ENCODE peak calls at places on chromosome 20, in five cellular contexts. H, T, X, P and D are unnamed samples.

GRCh38 chr20:53586640-53587039 is 7.0 kb downstream of the ZNF217 start:
- DNase-seq in H (no peak), T (no peak), X (no peak), P (no peak), D (no peak)

GRCh38 chr20:60138263-60139127 is 180.3 kb downstream of the CDH26 start:
- DNase-seq in H (peak), T (no peak), X (no peak), P (no peak), D (no peak)

GRCh38 chr20:7195704-7196103 is 428.2 kb downstream of the BMP2 start:
- DNase-seq in H (no peak), T (peak), X (peak), P (peak), D (no peak)

GRCh38 chr20:38395165-38395564 is 40.0 kb downstream of the SNHG17 start:
- DNase-seq in H (no peak), T (no peak), X (peak), P (no peak), D (no peak)

GRCh38 chr20:53763707-53764415 is 170.2 kb upstream of the ZNF217 start:
- DNase-seq in H (no peak), T (peak), X (peak), P (no peak), D (no peak)

GRCh38 chr20:5528719-5529256 is 212.0 kb upstream of the PROKR2 start:
- DNase-seq in H (peak), T (peak), X (peak), P (peak), D (no peak)

GRCh38 chr20:37081717-37082289 is 14.0 kb downstream of the RBL1 start:
- DNase-seq in H (no peak), T (no peak), X (peak), P (no peak), D (no peak)

GRCh38 chr20:5844063-5844681 is 94.0 kb downstream of the SHLD1 start:
- DNase-seq in H (no peak), T (peak), X (no peak), P (no peak), D (no peak)

GRCh38 chr20:9617940-9618339 is 103.5 kb downstream of the LAMP5 start:
- DNase-seq in H (no peak), T (peak), X (peak), P (no peak), D (no peak)

GRCh38 chr20:49037962-49038387 is 8.1 kb upstream of the CSE1L start:
- DNase-seq in H (no peak), T (no peak), X (peak), P (no peak), D (no peak)

GRCh38 chr20:25310268-25310920 is 62.5 kb downstream of the PYGB start:
- DNase-seq in H (peak), T (peak), X (peak), P (peak), D (no peak)

GRCh38 chr20:33686008-33686983 is at the start of gene E2F1:
- DNase-seq in H (peak), T (peak), X (peak), P (peak), D (peak)

GRCh38 chr20:16575390-16576140 is 2.3 kb upstream of the KIF16B start:
- DNase-seq in H (no peak), T (no peak), X (no peak), P (no peak), D (no peak)

GRCh38 chr20:58646703-58647102 is 4.4 kb upstream of the STX16 start:
- DNase-seq in H (no peak), T (no peak), X (no peak), P (no peak), D (no peak)

GRCh38 chr20:14288341-14289330 is 48.8 kb downstream of the FLRT3 start:
- DNase-seq in H (no peak), T (peak), X (no peak), P (peak), D (no peak)

GRCh38 chr20:21430031-21430430 is 32.7 kb upstream of the NKX2-4 start:
- DNase-seq in H (no peak), T (no peak), X (no peak), P (no peak), D (no peak)

GRCh38 chr20:1938464-1939269 is 43.5 kb downstream of the SIRPA start:
- DNase-seq in H (no peak), T (no peak), X (no peak), P (no peak), D (no peak)

GRCh38 chr20:3454821-3455220 is 16.0 kb upstream of the ATRN start:
- DNase-seq in H (no peak), T (no peak), X (no peak), P (no peak), D (no peak)

GRCh38 chr20:1500496-1500895 is 9.3 kb upstream of the SIRPB2 start:
- DNase-seq in H (no peak), T (no peak), X (peak), P (no peak), D (no peak)

GRCh38 chr20:294602-295001 is 2.8 kb upstream of the ZCCHC3 start:
- DNase-seq in H (no peak), T (no peak), X (no peak), P (no peak), D (no peak)

GRCh38 chr20:61738601-61739069 is 327.0 kb downstream of the TAF4 start:
- DNase-seq in H (no peak), T (no peak), X (no peak), P (no peak), D (no peak)

GRCh38 chr20:35199696-35200095 is 26.8 kb upstream of the MMP24 start:
- DNase-seq in H (no peak), T (peak), X (no peak), P (no peak), D (no peak)

GRCh38 chr20:2751347-2751867 is 49.0 kb downstream of the CPXM1 start:
- DNase-seq in H (no peak), T (peak), X (no peak), P (no peak), D (no peak)

GRCh38 chr20:38321959-38322598 is 18.1 kb downstream of the BPI start:
- DNase-seq in H (peak), T (peak), X (peak), P (no peak), D (no peak)

GRCh38 chr20:29349836-29350235 is 1907.6 kb upstream of the DEFB115 start:
- DNase-seq in H (no peak), T (no peak), X (no peak), P (no peak), D (no peak)

GRCh38 chr20:41370176-41370575 is 3.6 kb upstream of the EMILIN3 start:
- DNase-seq in H (no peak), T (no peak), X (no peak), P (no peak), D (no peak)

GRCh38 chr20:37245671-37246237 is 15.9 kb downstream of the GHRH start:
- DNase-seq in H (no peak), T (no peak), X (no peak), P (no peak), D (no peak)

GRCh38 chr20:47358672-47359532 is 2.4 kb upstream of the ZMYND8 start:
- DNase-seq in H (peak), T (peak), X (peak), P (no peak), D (peak)
- H3K4me3 ChIP-seq in H (no peak), T (peak), X (no peak), P (peak), D (peak)

DNA sequence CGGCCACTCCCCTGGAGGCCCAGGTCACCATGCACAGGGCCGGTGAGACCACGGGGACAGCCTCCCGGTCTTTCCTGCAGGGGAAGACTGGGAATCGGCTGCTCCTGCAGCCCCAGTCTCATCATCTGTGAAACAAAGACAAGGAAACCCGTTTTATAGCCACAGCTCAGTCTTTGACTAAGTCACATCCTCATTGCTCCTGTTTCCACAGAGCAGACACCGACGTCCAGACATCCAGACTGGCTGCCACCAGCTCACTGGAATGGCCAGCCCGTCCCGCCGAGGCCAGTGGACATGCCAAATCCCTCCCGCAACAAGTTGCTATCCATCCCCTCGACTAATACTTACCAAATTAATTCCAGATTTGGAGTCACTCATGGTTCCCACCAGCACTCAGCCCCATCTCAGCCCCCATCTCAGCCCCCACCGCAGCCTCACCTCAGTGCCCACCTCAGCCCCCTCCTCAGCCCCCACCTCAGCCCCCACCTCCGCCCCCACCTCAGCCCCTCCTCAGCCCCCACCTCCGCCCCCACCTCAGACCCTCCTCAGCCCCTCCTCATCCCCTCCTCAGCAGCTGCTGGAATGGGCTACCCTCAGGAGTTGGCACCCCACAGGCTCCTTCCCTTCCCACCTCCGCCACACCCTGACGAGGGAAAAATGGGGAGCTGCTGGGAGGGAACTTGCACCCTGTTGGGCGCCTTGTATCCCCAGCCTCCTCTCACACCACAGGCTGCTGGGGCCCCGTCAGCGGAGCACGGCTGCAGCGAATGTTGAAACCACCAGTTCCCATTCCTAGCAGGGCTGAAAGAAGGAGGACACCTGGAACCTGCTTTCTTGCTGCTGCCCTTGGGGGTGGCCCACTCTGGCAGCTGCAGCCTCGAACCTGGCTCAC is 48.7 kb downstream of the YTHDF1 start:
- DNase-seq in H (no peak), T (peak), X (no peak), P (no peak), D (no peak)
- H3K4me3 ChIP-seq in H (no peak), T (no peak), X (no peak), P (no peak), D (no peak)

DNA sequence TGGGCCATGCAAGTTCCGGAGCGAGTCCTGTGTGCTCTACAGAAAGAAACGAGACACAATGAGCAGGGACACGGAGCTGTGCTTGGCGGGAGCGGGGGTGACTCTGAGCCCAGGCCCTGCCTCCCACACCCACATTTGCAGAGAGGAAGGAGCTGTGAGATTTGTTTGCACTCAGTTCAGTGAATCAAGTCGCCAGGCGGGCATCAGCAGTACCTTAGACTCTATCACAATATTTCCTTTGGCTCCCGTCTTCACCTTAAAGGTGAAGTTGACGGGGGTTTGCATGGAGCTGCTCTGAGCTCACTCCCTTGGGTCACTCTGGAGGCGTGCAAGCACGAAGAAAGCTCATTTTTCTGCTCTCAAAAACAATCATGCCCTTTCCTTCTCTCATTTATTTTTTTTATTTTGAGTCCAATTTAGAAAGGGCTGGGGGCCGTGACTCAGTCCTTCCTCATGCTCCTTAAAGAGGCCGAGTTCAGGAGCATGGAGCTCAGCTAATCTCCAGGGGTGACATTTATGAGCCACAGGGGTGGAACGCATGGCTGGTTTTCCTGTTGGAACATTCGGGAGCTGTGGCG is 188.2 kb downstream of the NFATC2 start:
- DNase-seq in H (no peak), T (peak), X (peak), P (no peak), D (no peak)
- H3K4me3 ChIP-seq in H (no peak), T (peak), X (no peak), P (no peak), D (peak)

DNA sequence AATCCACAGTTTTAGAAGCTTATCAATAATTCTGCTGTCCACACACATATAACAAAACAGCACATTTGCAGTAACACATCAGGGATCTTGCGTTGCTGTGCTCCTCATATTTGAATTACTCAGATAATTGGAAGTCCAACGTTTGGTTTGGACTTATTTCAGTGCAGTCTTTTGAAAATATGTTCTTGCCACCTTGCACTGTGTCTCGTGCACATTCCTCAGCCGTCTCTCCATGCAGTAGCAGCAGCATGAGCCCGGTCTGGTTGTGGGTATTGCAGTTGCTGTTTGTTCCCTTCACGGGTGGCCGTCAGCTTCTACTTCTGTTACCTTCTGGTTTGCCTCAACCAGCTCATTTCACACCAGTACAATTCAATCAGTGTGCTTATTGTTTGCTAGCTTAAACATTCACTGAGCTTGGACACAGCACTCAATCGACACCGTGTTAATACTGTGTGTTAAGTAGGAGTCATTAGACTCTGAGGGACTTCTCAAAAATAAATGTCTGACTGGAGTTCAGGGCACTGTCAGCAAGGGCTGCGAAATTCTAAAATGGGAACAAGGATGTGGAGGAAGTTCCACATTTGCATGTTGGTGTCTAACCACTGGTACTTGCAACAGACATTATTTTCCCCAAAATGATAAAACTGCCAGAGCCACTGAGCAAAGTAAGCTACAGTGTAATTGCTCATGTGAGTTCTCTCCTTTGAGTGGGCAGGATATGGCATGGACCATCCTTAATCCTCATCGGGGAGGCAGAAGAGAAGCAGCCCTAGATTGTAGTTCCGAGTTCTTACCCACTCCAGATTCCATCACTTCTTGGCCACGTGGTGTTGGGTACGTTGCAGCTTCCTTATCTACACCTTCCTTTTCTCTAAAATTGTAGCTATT is 215.7 kb downstream of the SLC24A3 start:
- DNase-seq in H (no peak), T (no peak), X (no peak), P (no peak), D (no peak)
- H3K4me3 ChIP-seq in H (no peak), T (no peak), X (no peak), P (no peak), D (no peak)

DNA sequence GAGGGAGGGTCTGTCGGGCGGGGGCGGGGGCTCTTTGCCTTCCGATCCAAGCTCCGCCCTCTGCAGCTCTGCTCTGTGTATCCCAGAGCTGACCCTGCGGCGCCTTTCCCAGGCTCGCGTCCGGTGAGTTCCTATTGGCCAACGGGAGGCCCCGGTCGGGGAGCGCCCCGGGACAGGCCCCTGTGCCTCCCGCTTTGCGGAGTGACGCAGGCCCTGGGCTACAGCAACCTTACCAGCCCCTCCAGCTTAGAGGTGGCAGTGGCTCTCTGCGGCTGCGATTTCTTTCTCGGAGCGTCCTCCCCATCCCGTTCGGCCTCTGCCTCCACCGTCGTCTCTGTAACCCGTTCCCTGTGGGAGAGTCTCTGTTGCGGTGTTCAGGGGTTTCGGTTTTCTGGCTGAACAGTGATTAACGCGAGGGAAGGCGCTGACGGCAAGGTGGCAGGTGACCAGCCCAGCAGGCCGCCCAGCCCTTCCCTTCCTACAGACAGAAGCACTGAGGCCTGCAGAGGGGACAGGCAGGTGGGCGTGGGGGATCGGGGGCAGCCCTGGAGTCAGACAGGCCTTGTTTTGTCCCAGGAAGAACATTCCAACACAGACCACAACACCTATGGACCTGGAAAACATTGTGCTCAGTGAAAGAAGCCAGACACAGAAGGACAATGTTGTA is 18.1 kb upstream of the CEBPB start:
- DNase-seq in H (peak), T (no peak), X (peak), P (no peak), D (no peak)
- H3K4me3 ChIP-seq in H (peak), T (no peak), X (peak), P (peak), D (peak)

DNA sequence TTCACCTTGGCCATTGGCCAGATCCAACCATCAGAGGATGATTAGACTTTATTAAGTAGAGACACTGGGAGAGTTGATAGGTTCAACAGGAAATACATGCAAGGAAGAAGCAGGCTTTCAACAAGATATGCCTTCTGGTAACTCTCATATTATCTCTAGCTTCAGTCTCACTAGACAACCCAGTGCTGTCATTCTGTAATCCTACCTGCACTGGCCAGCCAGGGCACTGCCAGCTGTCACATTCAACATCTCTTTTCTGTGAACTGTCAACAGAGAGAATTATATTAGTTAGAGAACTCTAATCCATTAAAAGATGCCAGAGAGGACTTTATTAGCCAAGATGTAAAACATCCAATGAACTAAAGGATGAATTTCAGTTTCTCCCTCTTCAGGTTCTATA is 337.9 kb upstream of the JAG1 start:
- DNase-seq in H (no peak), T (no peak), X (no peak), P (no peak), D (no peak)
- H3K4me3 ChIP-seq in H (no peak), T (no peak), X (no peak), P (no peak), D (no peak)

GRCh38 chr20:45408646-45409213 is 641 bp downstream of the DBNDD2 start:
- DNase-seq in H (no peak), T (no peak), X (no peak), P (no peak), D (no peak)
- H3K4me3 ChIP-seq in H (no peak), T (no peak), X (no peak), P (no peak), D (peak)

GRCh38 chr20:57397004-57397692 is 6.0 kb downstream of the RBM38 start:
- DNase-seq in H (no peak), T (no peak), X (no peak), P (no peak), D (no peak)

GRCh38 chr20:57398901-57399535 is 7.8 kb downstream of the RBM38 start:
- DNase-seq in H (no peak), T (no peak), X (no peak), P (no peak), D (no peak)

GRCh38 chr20:57396638-57397003 is 5.4 kb downstream of the RBM38 start:
- DNase-seq in H (no peak), T (no peak), X (no peak), P (no peak), D (no peak)

GRCh38 chr20:57398231-57398821 is 7.1 kb downstream of the RBM38 start:
- DNase-seq in H (peak), T (no peak), X (no peak), P (no peak), D (no peak)

DNA sequence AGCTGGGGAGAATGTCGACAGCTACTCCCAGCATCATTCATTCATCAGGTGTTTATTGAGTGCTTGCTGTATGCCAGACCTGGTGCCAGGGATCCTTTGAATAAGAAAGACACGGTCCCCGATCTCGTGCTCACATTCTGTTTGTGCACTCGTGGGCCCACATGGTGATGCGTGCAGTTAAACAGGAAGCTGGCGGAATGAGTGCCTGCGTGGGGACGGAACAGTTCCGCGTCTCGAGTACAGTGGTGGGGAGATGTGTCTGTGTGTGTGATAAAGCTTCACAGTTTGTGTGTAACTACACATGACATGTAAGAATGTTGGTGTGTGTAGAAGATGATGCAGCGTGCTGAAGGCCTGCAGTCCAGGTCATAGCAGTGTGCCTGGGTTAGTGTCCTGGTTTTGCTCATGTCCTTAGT is 6.5 kb downstream of the RBM38 start:
- DNase-seq in H (no peak), T (no peak), X (no peak), P (no peak), D (no peak)
- H3K4me3 ChIP-seq in H (no peak), T (no peak), X (no peak), P (no peak), D (peak)